ENCODE peak calls at places on chromosome 2, in ten cellular contexts. E, K, N, D, X, H, B, C, W and I are unnamed samples.

GRCh38 chr2:37874470-37874869 is 50.6 kb upstream of the RMDN2 start:
- DNase-seq in D (no peak), W (no peak), N (no peak), K (no peak), H (no peak), B (no peak), X (no peak), C (no peak), E (no peak), I (no peak)

GRCh38 chr2:154688373-154688772 is 10.1 kb upstream of the KCNJ3 start:
- DNase-seq in X (no peak), D (no peak), H (no peak), E (no peak), W (no peak), N (no peak), K (no peak), B (no peak), C (no peak), I (no peak)

GRCh38 chr2:20666114-20666363 is 905 bp upstream of the GDF7 start:
- DNase-seq in B (no peak), H (no peak), W (no peak), K (no peak), D (no peak), E (no peak), N (peak), X (no peak), C (no peak), I (no peak)

GRCh38 chr2:176156301-176156958 is 677 bp upstream of the HOXD3 start:
- DNase-seq in K (no peak), B (no peak), X (no peak), D (no peak), E (no peak), N (no peak), C (no peak), W (no peak), H (no peak), I (no peak)

GRCh38 chr2:191677646-191678436 is at the start of gene NABP1:
- DNase-seq in B (peak), C (peak), H (peak), E (peak), X (peak), W (peak), N (peak), K (peak), D (peak), I (peak)

GRCh38 chr2:69213832-69214231 is 173.2 kb downstream of the GFPT1 start:
- DNase-seq in C (peak), B (no peak), W (no peak), X (no peak), K (no peak), D (no peak), N (peak), H (no peak), E (no peak), I (no peak)

GRCh38 chr2:120267348-120267747 is 14.7 kb downstream of the RALB start:
- DNase-seq in E (no peak), W (no peak), K (no peak), C (no peak), D (no peak), X (no peak), B (no peak), N (no peak), H (no peak), I (no peak)

GRCh38 chr2:239259603-239260298 is 141.1 kb downstream of the HDAC4 start:
- DNase-seq in K (no peak), C (no peak), X (no peak), W (no peak), H (no peak), B (no peak), E (no peak), N (no peak), D (peak), I (peak)

GRCh38 chr2:12918841-12919445 is 202.2 kb downstream of the TRIB2 start:
- DNase-seq in X (no peak), H (peak), D (peak), B (peak), N (peak), K (peak), E (peak), W (peak), C (peak), I (no peak)

GRCh38 chr2:164737612-164738081 is 104.0 kb downstream of the COBLL1 start:
- DNase-seq in C (peak), H (peak), D (peak), W (no peak), X (no peak), E (peak), B (peak), N (peak), K (peak), I (no peak)

GRCh38 chr2:75522543-75523312 is 38.0 kb downstream of the EVA1A start:
- DNase-seq in E (no peak), X (no peak), K (no peak), C (peak), H (no peak), D (no peak), B (no peak), W (no peak), N (no peak), I (no peak)

GRCh38 chr2:109000654-109001600 is 11.9 kb upstream of the EDAR start:
- DNase-seq in H (no peak), K (no peak), B (no peak), N (no peak), C (no peak), W (no peak), X (no peak), E (no peak), D (no peak), I (no peak)

GRCh38 chr2:47048801-47049480 is 106.2 kb downstream of the STPG4 start:
- DNase-seq in D (no peak), N (no peak), W (no peak), B (no peak), H (no peak), X (no peak), C (no peak), K (no peak), E (no peak), I (no peak)

GRCh38 chr2:38740851-38741541 is 10.2 kb downstream of the SRSF7 start:
- DNase-seq in H (no peak), K (no peak), W (no peak), N (no peak), X (no peak), E (peak), D (peak), B (no peak), C (peak), I (peak)

GRCh38 chr2:217186152-217186551 is 326.3 kb upstream of the TNP1 start:
- DNase-seq in E (no peak), C (no peak), H (no peak), W (no peak), K (peak), X (no peak), D (peak), B (no peak), N (no peak), I (no peak)

GRCh38 chr2:105573910-105574655 is 170.6 kb upstream of the NCK2 start:
- DNase-seq in E (no peak), B (no peak), D (no peak), H (no peak), K (no peak), N (no peak), C (no peak), W (no peak), X (no peak), I (no peak)

GRCh38 chr2:147851244-147851930 is 6.6 kb downstream of the ACVR2A start:
- DNase-seq in K (no peak), D (no peak), B (no peak), E (no peak), H (no peak), X (no peak), C (no peak), N (no peak), W (no peak), I (no peak)

GRCh38 chr2:121705390-121705789 is 31.3 kb downstream of the NIFK start:
- DNase-seq in H (no peak), B (no peak), N (no peak), X (no peak), K (no peak), C (no peak), D (no peak), W (no peak), E (no peak), I (no peak)

GRCh38 chr2:8667896-8668512 is 13.9 kb upstream of the ID2 start:
- DNase-seq in C (no peak), X (no peak), K (no peak), E (no peak), W (no peak), H (no peak), B (no peak), D (no peak), N (no peak), I (no peak)

GRCh38 chr2:20447437-20448245 is 767 bp downstream of the RHOB start:
- DNase-seq in K (peak), E (peak), W (no peak), B (peak), D (peak), H (peak), X (no peak), C (peak), N (peak), I (no peak)

GRCh38 chr2:71576541-71576940 is 123.2 kb downstream of the DYSF start:
- DNase-seq in N (no peak), C (no peak), X (no peak), E (no peak), H (no peak), W (no peak), B (no peak), D (no peak), K (no peak), I (no peak)

GRCh38 chr2:8581601-8582041 is 100.2 kb upstream of the ID2 start:
- DNase-seq in E (no peak), D (peak), H (no peak), N (no peak), K (no peak), B (no peak), W (no peak), C (no peak), X (no peak), I (no peak)

GRCh38 chr2:85275984-85276540 is 51.7 kb downstream of the TGOLN2 start:
- DNase-seq in W (no peak), B (no peak), K (no peak), X (no peak), D (no peak), E (peak), C (no peak), N (no peak), H (no peak), I (no peak)
- H3K4me3 ChIP-seq in W (no peak), B (peak), K (no peak), X (no peak), D (no peak), E (peak), C (peak), N (no peak), H (no peak), I (no peak)

GRCh38 chr2:44748-45341 is 1.5 kb downstream of the FAM110C start:
- DNase-seq in X (no peak), C (no peak), E (no peak), D (no peak), K (no peak), B (no peak), H (no peak), W (no peak), N (no peak), I (no peak)

GRCh38 chr2:45342-46130 is 769 bp downstream of the FAM110C start:
- DNase-seq in D (peak), C (no peak), E (no peak), W (no peak), H (no peak), B (peak), N (no peak), K (no peak), X (no peak), I (no peak)

GRCh38 chr2:46471-47345 is at the start of gene FAM110C:
- DNase-seq in C (peak), K (peak), D (peak), H (peak), X (peak), B (peak), E (peak), W (no peak), N (peak), I (peak)

GRCh38 chr2:47346-48218 is 1.3 kb upstream of the FAM110C start:
- DNase-seq in D (no peak), H (no peak), K (no peak), N (no peak), E (no peak), B (no peak), X (no peak), C (no peak), W (no peak), I (no peak)

GRCh38 chr2:46131-46470 is 204 bp downstream of the FAM110C start:
- DNase-seq in C (no peak), N (no peak), D (no peak), B (no peak), K (no peak), E (no peak), W (no peak), X (no peak), H (no peak), I (no peak)
- H3K4me3 ChIP-seq in C (no peak), N (peak), D (peak), B (peak), K (peak), E (no peak), W (peak), X (peak), H (no peak), I (no peak)

GRCh38 chr2:17800693-17801458 is 15.4 kb upstream of the MSGN1 start:
- DNase-seq in H (no peak), C (no peak), D (no peak), X (no peak), W (no peak), N (no peak), B (no peak), K (no peak), E (peak), I (no peak)

GRCh38 chr2:17805166-17805565 is 11.1 kb upstream of the MSGN1 start:
- DNase-seq in E (no peak), X (no peak), D (no peak), K (no peak), W (no peak), N (no peak), C (no peak), B (no peak), H (no peak), I (no peak)

GRCh38 chr2:17805717-17806354 is 10.4 kb upstream of the MSGN1 start:
- DNase-seq in B (no peak), N (no peak), D (no peak), H (no peak), K (no peak), X (no peak), W (no peak), E (no peak), C (no peak), I (no peak)

GRCh38 chr2:17804358-17804757 is 11.9 kb upstream of the MSGN1 start:
- DNase-seq in K (no peak), C (no peak), H (no peak), E (no peak), N (no peak), X (no peak), W (no peak), B (no peak), D (no peak), I (no peak)

GRCh38 chr2:17803492-17803891 is 12.8 kb upstream of the MSGN1 start:
- DNase-seq in W (no peak), D (no peak), N (no peak), H (no peak), K (no peak), X (no peak), C (no peak), B (no peak), E (no peak), I (no peak)
- H3K4me3 ChIP-seq in W (no peak), D (no peak), N (no peak), H (no peak), K (no peak), X (no peak), C (no peak), B (no peak), E (no peak), I (no peak)

DNA sequence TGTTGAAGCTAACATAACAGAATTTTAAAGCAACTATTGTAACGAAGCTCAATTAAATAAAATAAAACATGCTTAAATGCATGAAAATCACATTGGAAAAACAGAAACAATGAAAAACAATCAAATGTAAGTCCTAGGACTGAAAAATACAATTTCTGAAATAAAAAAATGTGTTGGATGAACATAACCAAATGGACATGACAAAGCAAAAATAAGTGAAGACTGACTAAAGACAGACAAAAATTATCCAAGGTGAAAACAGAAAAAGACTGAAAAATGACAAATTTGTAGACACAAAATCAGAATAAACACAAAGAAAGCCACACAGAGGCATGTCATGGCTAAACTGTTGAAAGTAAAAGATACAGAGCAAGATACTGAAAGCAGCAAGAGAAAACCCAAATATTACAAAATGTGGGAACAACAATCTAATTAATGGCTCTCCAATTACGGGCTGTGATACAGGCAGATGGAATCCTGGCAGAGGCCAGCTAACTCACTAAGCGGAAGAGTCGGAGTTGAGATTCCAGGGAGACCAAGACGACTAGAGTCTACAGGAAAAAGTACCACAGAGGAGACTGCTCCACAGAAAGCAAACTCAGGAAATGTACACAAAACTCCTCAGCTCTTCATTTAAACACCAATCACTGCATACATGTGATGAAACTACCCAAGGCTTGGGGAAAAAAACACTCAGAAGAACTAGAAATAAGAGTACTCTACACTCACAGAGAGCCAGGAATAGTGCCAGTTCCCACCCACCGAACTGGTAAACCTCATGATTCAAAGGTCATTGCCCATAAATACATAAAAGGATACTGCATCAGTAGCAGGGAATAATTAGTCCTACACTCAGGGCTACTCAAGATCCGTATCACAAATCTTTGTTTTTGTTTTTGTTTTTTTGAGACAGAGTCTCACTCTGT is 83.6 kb downstream of the ATAD2B start:
- DNase-seq in B (no peak), K (no peak), H (no peak), W (no peak), X (no peak), E (peak), C (peak), D (no peak), N (no peak), I (no peak)
- H3K4me3 ChIP-seq in B (no peak), K (no peak), H (no peak), W (no peak), X (no peak), E (no peak), C (no peak), D (no peak), N (no peak), I (no peak)

GRCh38 chr2:235155163-235155562 is 203.3 kb downstream of the SH3BP4 start:
- DNase-seq in X (no peak), H (no peak), D (no peak), K (no peak), C (no peak), N (no peak), E (no peak), B (no peak), W (no peak), I (no peak)
- H3K4me3 ChIP-seq in X (no peak), H (no peak), D (no peak), K (no peak), C (no peak), N (no peak), E (no peak), B (no peak), W (no peak), I (no peak)

DNA sequence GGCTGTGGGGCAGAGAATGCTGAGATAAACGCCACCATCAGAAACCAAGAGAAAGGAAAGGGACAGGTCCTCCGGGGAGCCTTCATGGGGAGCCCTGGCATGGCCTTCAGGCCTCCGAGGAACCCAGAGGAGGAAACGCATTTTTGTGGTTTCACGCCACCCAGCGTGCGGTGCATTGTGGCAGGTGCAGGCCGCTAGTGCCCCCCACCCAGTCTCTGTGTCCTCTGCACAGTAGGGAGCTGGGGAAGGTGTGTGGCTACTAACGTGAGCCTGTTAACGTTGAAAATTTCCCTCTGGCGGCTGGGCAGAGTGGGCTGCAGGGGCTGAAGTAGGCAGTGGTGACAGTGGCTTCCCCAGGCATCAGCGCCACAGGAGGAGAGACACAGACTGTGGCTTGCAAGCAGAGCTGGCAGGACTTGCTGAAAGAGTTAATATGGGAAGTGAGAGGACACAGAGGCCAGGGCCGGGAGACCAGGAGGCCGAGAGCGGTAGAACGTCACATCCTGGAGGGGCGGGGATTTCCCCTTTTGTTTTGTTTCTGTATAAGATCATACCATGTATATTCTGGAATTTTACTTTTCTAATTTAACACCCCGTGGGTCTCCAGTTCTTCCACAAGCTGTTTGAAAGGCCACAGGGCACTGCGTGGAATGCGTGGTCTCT is 166.9 kb downstream of the GBX2 start:
- DNase-seq in E (no peak), K (no peak), B (no peak), X (no peak), D (peak), W (no peak), N (no peak), C (no peak), H (no peak), I (no peak)
- H3K4me3 ChIP-seq in E (no peak), K (no peak), B (no peak), X (no peak), D (no peak), W (no peak), N (no peak), C (no peak), H (no peak), I (no peak)